ENCODE peak calls at places on chromosomes 16 and 17, in ten cellular contexts. M, C, Q, B, S, O, A, T, G and N are unnamed samples.

GRCh38 chr17:55693244-55694216 is 29.1 kb downstream of the TMEM100 start:
- DNase-seq in M (peak; percentile 32), C (no peak), Q (no peak), B (no peak), S (peak; percentile 20), O (no peak), A (peak; percentile 40), T (no peak), G (no peak), N (no peak)

GRCh38 chr16:84777435-84777834 is 42.4 kb upstream of the CRISPLD2 start:
- DNase-seq in M (no peak), C (no peak), Q (no peak), B (no peak), S (no peak), O (no peak), A (no peak), T (no peak), G (no peak), N (no peak)

GRCh38 chr17:83116311-83116771 is 36.9 kb downstream of the METRNL start:
- DNase-seq in M (no peak), C (no peak), Q (no peak), B (no peak), S (no peak), O (no peak), A (no peak), T (no peak), G (no peak), N (no peak)

GRCh38 chr17:74605361-74605760 is 13.3 kb upstream of the CD300LD start:
- DNase-seq in M (peak; percentile 20), C (peak; percentile 19), Q (no peak), B (peak; percentile 82), S (peak; percentile 62), O (peak; percentile 91), A (peak; percentile 62), T (no peak), G (no peak), N (peak; percentile 27)

GRCh38 chr17:3502466-3502865 is 26.7 kb downstream of the ASPA start:
- DNase-seq in M (no peak), C (no peak), Q (no peak), B (no peak), S (no peak), O (peak; percentile 32), A (no peak), T (no peak), G (no peak), N (no peak)

GRCh38 chr17:44065668-44066203 is 735 bp downstream of the LSM12 start:
- DNase-seq in M (no peak), C (no peak), Q (no peak), B (no peak), S (no peak), O (no peak), A (no peak), T (no peak), G (no peak), N (no peak)

GRCh38 chr17:1561420-1562177 is 993 bp downstream of the PITPNA start:
- DNase-seq in M (peak; percentile 34), C (no peak), Q (no peak), B (peak; percentile 23), S (no peak), O (no peak), A (peak; percentile 58), T (peak; percentile 17), G (peak; percentile 24), N (no peak)

GRCh38 chr17:10210151-10210574 is 11.8 kb upstream of the GAS7 start:
- DNase-seq in M (peak; percentile 38), C (peak; percentile 29), Q (no peak), B (no peak), S (no peak), O (no peak), A (peak; percentile 43), T (no peak), G (no peak), N (peak; percentile 31)

GRCh38 chr17:76314392-76315227 is 6.5 kb upstream of the QRICH2 start:
- DNase-seq in M (no peak), C (no peak), Q (no peak), B (no peak), S (no peak), O (no peak), A (peak; percentile 20), T (no peak), G (no peak), N (no peak)

GRCh38 chr16:86318119-86318518 is 192.2 kb upstream of the FOXF1 start:
- DNase-seq in M (no peak), C (no peak), Q (no peak), B (no peak), S (no peak), O (no peak), A (no peak), T (no peak), G (no peak), N (no peak)

GRCh38 chr17:2172447-2172938 is 117.6 kb downstream of the HIC1 start:
- DNase-seq in M (peak; percentile 62), C (peak; percentile 68), Q (no peak), B (peak; percentile 87), S (peak; percentile 49), O (peak; percentile 69), A (no peak), T (no peak), G (no peak), N (no peak)

GRCh38 chr17:31431795-31432658 is 40.6 kb downstream of the RAB11FIP4 start:
- DNase-seq in M (no peak), C (no peak), Q (no peak), B (no peak), S (no peak), O (no peak), A (no peak), T (no peak), G (no peak), N (no peak)

GRCh38 chr17:27549251-27549919 is 81.6 kb upstream of the LGALS9 start:
- DNase-seq in M (peak; percentile 87), C (no peak), Q (no peak), B (no peak), S (peak; percentile 60), O (no peak), A (peak; percentile 78), T (no peak), G (no peak), N (no peak)

GRCh38 chr17:36937001-36937960 is at the start of gene LHX1:
- DNase-seq in M (no peak), C (no peak), Q (no peak), B (no peak), S (no peak), O (no peak), A (no peak), T (no peak), G (no peak), N (no peak)